ENCODE peak calls at places on chromosomes 2 and 18, in nine cellular contexts. A is AML-193; E is K562; G is T-helper 2 cell; X is omental fat pad; C is stimulated activated naive B cell treated with anti-CD40 and anti-IgM and Interleukin-4, amounts not matched to agents 10 μg/mL and 1 μg/mL and 100 μg/mL, for 72 hours; M is neural progenitor cell; V is stimulated activated CD4-positive, alpha-beta T cell treated with anti-CD3 and anti-CD28 coated beads, Interleukin-4, amount 100 ng/mL, for 48 hours; F is ovary. O is an unnamed sample.

GRCh38 chr2:128438586-128438985 is 119.9 kb upstream of the HS6ST1 start:
- DNase-seq in E (no peak), M (no peak), A (no peak), V (no peak), X (no peak), F (peak; percentile 9), G (no peak), C (no peak), O (no peak)

GRCh38 chr2:182228741-182229140 is 198.1 kb downstream of the PDE1A start:
- DNase-seq in G (no peak), V (no peak), A (no peak), E (no peak), C (no peak), F (no peak), X (no peak), M (no peak), O (no peak)

GRCh38 chr2:74037379-74037860 is 52.7 kb downstream of the TET3 start:
- DNase-seq in F (no peak), A (peak; percentile 91), V (no peak), M (no peak), G (no peak), C (peak; percentile 31), X (no peak), E (peak; percentile 74), O (peak; percentile 12)

GRCh38 chr2:46490521-46491141 is 11.3 kb downstream of the TMEM247 start:
- DNase-seq in V (no peak), E (no peak), M (no peak), C (peak; percentile 18), G (no peak), F (peak; percentile 53), X (no peak), A (no peak), O (no peak)

GRCh38 chr2:151774506-151774905 is 40.2 kb upstream of the NEB start:
- DNase-seq in M (no peak), C (no peak), E (no peak), A (no peak), X (no peak), V (no peak), F (no peak), G (no peak), O (no peak)

GRCh38 chr2:16161768-16162490 is 221.6 kb downstream of the MYCN start:
- DNase-seq in M (no peak), E (no peak), C (no peak), X (no peak), A (no peak), G (no peak), F (no peak), V (no peak), O (no peak)

GRCh38 chr2:20443276-20443920 is 3.5 kb upstream of the RHOB start:
- DNase-seq in A (peak; percentile 10), E (no peak), G (no peak), F (peak; percentile 57), X (no peak), V (no peak), M (peak; percentile 63), C (no peak), O (no peak)

GRCh38 chr2:11938196-11938595 is 191.8 kb downstream of the LPIN1 start:
- DNase-seq in C (no peak), M (peak; percentile 10), G (no peak), V (no peak), X (no peak), E (no peak), A (no peak), F (peak; percentile 82), O (no peak)

GRCh38 chr2:234293973-234294372 is 202.9 kb downstream of the ARL4C start:
- DNase-seq in F (no peak), X (no peak), M (no peak), C (no peak), V (no peak), A (no peak), E (no peak), G (no peak), O (no peak)

GRCh38 chr2:137706786-137707613 is 257.3 kb upstream of the HNMT start:
- DNase-seq in E (no peak), M (no peak), C (no peak), X (no peak), F (no peak), V (no peak), A (peak; percentile 89), G (no peak), O (no peak)

GRCh38 chr2:121365061-121365460 is 80.1 kb upstream of the TFCP2L1 start:
- DNase-seq in A (no peak), G (no peak), M (no peak), E (no peak), V (no peak), F (no peak), C (no peak), X (no peak), O (no peak)

GRCh38 chr2:216221806-216222205 is 112.7 kb downstream of the XRCC5 start:
- DNase-seq in G (no peak), E (no peak), M (no peak), F (no peak), X (no peak), A (no peak), C (no peak), V (no peak), O (peak; percentile 28)

GRCh38 chr2:9594361-9595063 is 36.3 kb downstream of the YWHAQ start:
- DNase-seq in E (no peak), M (no peak), X (no peak), V (no peak), F (peak; percentile 58), A (no peak), G (no peak), C (no peak), O (peak; percentile 83)

GRCh38 chr2:217105733-217106649 is 246.1 kb upstream of the TNP1 start:
- DNase-seq in G (no peak), C (no peak), M (no peak), F (no peak), X (no peak), A (no peak), E (peak; percentile 15), V (no peak), O (peak; percentile 88)

GRCh38 chr2:233202531-233202944 is 48.9 kb upstream of the ATG16L1 start:
- DNase-seq in E (no peak), F (no peak), V (no peak), X (no peak), A (no peak), M (no peak), C (peak; percentile 43), G (no peak), O (no peak)

GRCh38 chr18:3715223-3716080 is 265.5 kb downstream of the TGIF1 start:
- DNase-seq in C (no peak), A (no peak), V (no peak), E (no peak), X (no peak), M (peak; percentile 4), G (no peak), F (no peak), O (no peak)

GRCh38 chr18:48186084-48186798 is 222.9 kb downstream of the ZBTB7C start:
- DNase-seq in A (no peak), C (no peak), F (peak; percentile 42), X (no peak), G (no peak), E (no peak), V (no peak), M (peak; percentile 73), O (no peak)

GRCh38 chr2:170924969-170925368 is 4.1 kb upstream of the GORASP2 start:
- DNase-seq in G (no peak), V (no peak), A (no peak), C (no peak), F (no peak), X (no peak), E (no peak), M (no peak), O (no peak)

GRCh38 chr2:136081582-136082210 is 36.3 kb downstream of the CXCR4 start:
- DNase-seq in G (no peak), V (no peak), M (peak; percentile 40), A (no peak), C (no peak), X (no peak), F (no peak), E (no peak), O (no peak)

GRCh38 chr2:6787376-6787775 is 78.3 kb downstream of the CMPK2 start:
- DNase-seq in G (no peak), A (no peak), V (no peak), M (no peak), X (no peak), F (no peak), C (no peak), E (no peak), O (no peak)

GRCh38 chr2:65397122-65397521 is 35.3 kb downstream of the SPRED2 start:
- DNase-seq in F (no peak), C (no peak), G (no peak), M (no peak), X (no peak), A (no peak), V (no peak), E (no peak), O (no peak)

GRCh38 chr2:40240067-40240466 is 211.8 kb downstream of the SLC8A1 start:
- DNase-seq in F (peak; percentile 84), X (peak; percentile 58), V (no peak), C (no peak), A (no peak), M (no peak), E (no peak), G (no peak), O (peak; percentile 98)

GRCh38 chr2:199228887-199229819 is 228.6 kb downstream of the SATB2 start:
- DNase-seq in A (peak; percentile 86), C (no peak), M (no peak), X (no peak), F (no peak), E (no peak), V (peak; percentile 3), G (no peak), O (peak; percentile 82)

GRCh38 chr18:8396244-8396643 is 213.0 kb upstream of the RAB12 start:
- DNase-seq in C (no peak), X (no peak), V (no peak), A (no peak), E (no peak), F (no peak), M (no peak), G (no peak), O (no peak)

GRCh38 chr2:14960686-14961324 is 328.3 kb downstream of the LRATD1 start:
- DNase-seq in X (no peak), A (no peak), F (no peak), G (no peak), V (no peak), C (no peak), E (no peak), M (no peak), O (no peak)

O was measured in brain microvascular endothelial cell.